ENCODE peak calls at places on chromosomes 5 and 9, in five cellular contexts. V is GM12878, T is H1, X is HepG2, R is HCT116. E is an unnamed sample.

GRCh38 chr9:16275795-16276624 is 594.5 kb downstream of the BNC2 start:
- DNase-seq in V (no peak), T (no peak), X (no peak), R (no peak), E (no peak)

GRCh38 chr5:91176288-91177016 is 206.7 kb downstream of the ARRDC3 start:
- DNase-seq in V (no peak), T (no peak), X (no peak), R (no peak), E (no peak)

GRCh38 chr9:6229604-6230003 is 14.0 kb downstream of the IL33 start:
- DNase-seq in V (no peak), T (no peak), X (no peak), R (no peak), E (no peak)

GRCh38 chr9:30970186-30970585 is 1414.3 kb upstream of the ACO1 start:
- DNase-seq in V (no peak), T (no peak), X (no peak), R (no peak), E (no peak)

GRCh38 chr9:85421641-85422040 is 320.1 kb downstream of the AGTPBP1 start:
- DNase-seq in V (no peak), T (no peak), X (no peak), R (no peak), E (no peak)

GRCh38 chr9:83011611-83012010 is 51.3 kb downstream of the RASEF start:
- DNase-seq in V (no peak), T (no peak), X (no peak), R (no peak), E (no peak)

GRCh38 chr5:81427566-81427965 is 33.6 kb upstream of the ACOT12 start:
- DNase-seq in V (no peak), T (no peak), X (no peak), R (no peak), E (no peak)

GRCh38 chr9:83431470-83432060 is 106.6 kb downstream of the FRMD3 start:
- DNase-seq in V (no peak), T (no peak), X (peak; percentile 64), R (no peak), E (no peak)

GRCh38 chr9:136692190-136693134 is 5.2 kb upstream of the AGPAT2 start:
- DNase-seq in V (no peak), T (peak; percentile 41), X (no peak), R (no peak), E (no peak)

GRCh38 chr5:32312194-32312681 is 501 bp downstream of the MTMR12 start:
- DNase-seq in V (no peak), T (peak; percentile 66), X (no peak), R (no peak), E (peak; percentile 2)

GRCh38 chr9:136017813-136018190 is 56.6 kb upstream of the UBAC1 start:
- DNase-seq in V (no peak), T (no peak), X (no peak), R (no peak), E (no peak)

GRCh38 chr9:123445116-123445515 is 89.1 kb downstream of the CRB2 start:
- DNase-seq in V (no peak), T (no peak), X (no peak), R (no peak), E (no peak)

GRCh38 chr9:37994639-37995347 is 74.2 kb downstream of the SHB start:
- DNase-seq in V (peak; percentile 66), T (no peak), X (no peak), R (no peak), E (no peak)

GRCh38 chr5:2999926-3000325 is 248.4 kb upstream of the IRX2 start:
- DNase-seq in V (no peak), T (no peak), X (no peak), R (no peak), E (no peak)

GRCh38 chr5:133735346-133735745 is 123.0 kb upstream of the FSTL4 start:
- DNase-seq in V (no peak), T (peak; percentile 16), X (peak; percentile 29), R (no peak), E (no peak)

GRCh38 chr5:96330532-96331140 is 102.4 kb downstream of the PCSK1 start:
- DNase-seq in V (no peak), T (no peak), X (no peak), R (no peak), E (no peak)

GRCh38 chr5:102628449-102629175 is 126.5 kb upstream of the PAM start:
- DNase-seq in V (no peak), T (no peak), X (no peak), R (peak; percentile 40), E (no peak)

GRCh38 chr9:112097712-112098688 is 77.1 kb downstream of the SUSD1 start:
- DNase-seq in V (no peak), T (peak; percentile 81), X (peak; percentile 33), R (peak; percentile 62), E (peak; percentile 86)

GRCh38 chr9:98330831-98331230 is 75.4 kb upstream of the TBC1D2 start:
- DNase-seq in V (no peak), T (no peak), X (no peak), R (no peak), E (no peak)

GRCh38 chr9:83622814-83623633 is at the start of gene IDNK:
- DNase-seq in V (no peak), T (peak; percentile 78), X (peak; percentile 67), R (peak; percentile 10), E (peak; percentile 27)

GRCh38 chr5:106312360-106312759 is 1358.4 kb downstream of the EFNA5 start:
- DNase-seq in V (no peak), T (no peak), X (no peak), R (no peak), E (no peak)

GRCh38 chr5:1551426-1551825 is 27.7 kb upstream of the LPCAT1 start:
- DNase-seq in V (no peak), T (peak; percentile 37), X (no peak), R (no peak), E (no peak)

GRCh38 chr9:135821733-135822382 is 85.5 kb downstream of the CAMSAP1 start:
- DNase-seq in V (no peak), T (no peak), X (no peak), R (no peak), E (no peak)

GRCh38 chr5:125587631-125588030 is 835.6 kb upstream of the GRAMD2B start:
- DNase-seq in V (no peak), T (no peak), X (no peak), R (no peak), E (no peak)

GRCh38 chr5:132611965-132612364 is 46.0 kb upstream of the IL13 start:
- DNase-seq in V (no peak), T (no peak), X (no peak), R (no peak), E (no peak)

GRCh38 chr5:122384612-122385180 is 72.7 kb downstream of the SNCAIP start:
- DNase-seq in V (no peak), T (no peak), X (no peak), R (no peak), E (no peak)

GRCh38 chr5:145718956-145719355 is 116.2 kb downstream of the PRELID2 start:
- DNase-seq in V (no peak), T (no peak), X (peak; percentile 22), R (peak; percentile 4), E (no peak)

GRCh38 chr5:159424123-159424522 is 93.8 kb upstream of the IL12B start:
- DNase-seq in V (no peak), T (no peak), X (no peak), R (no peak), E (no peak)

GRCh38 chr9:116765009-116765408 is 77.9 kb downstream of the TRIM32 start:
- DNase-seq in V (no peak), T (no peak), X (no peak), R (no peak), E (no peak)

GRCh38 chr5:123422433-123423277 is 548 bp downstream of the CEP120 start:
- DNase-seq in V (no peak), T (no peak), X (peak; percentile 6), R (no peak), E (no peak)

GRCh38 chr5:178305801-178306200 is 73.2 kb upstream of the PHYKPL start:
- DNase-seq in V (no peak), T (no peak), X (no peak), R (no peak), E (no peak)

GRCh38 chr9:86282979-86283535 is 719 bp upstream of the ISCA1 start:
- DNase-seq in V (no peak), T (no peak), X (no peak), R (no peak), E (no peak)

GRCh38 chr5:148808864-148809642 is 17.4 kb upstream of the ADRB2 start:
- DNase-seq in V (peak; percentile 58), T (no peak), X (no peak), R (no peak), E (no peak)

GRCh38 chr9:100011062-100011681 is 87.6 kb downstream of the ERP44 start:
- DNase-seq in V (peak; percentile 38), T (no peak), X (peak; percentile 59), R (peak; percentile 59), E (peak; percentile 51)

DNA sequence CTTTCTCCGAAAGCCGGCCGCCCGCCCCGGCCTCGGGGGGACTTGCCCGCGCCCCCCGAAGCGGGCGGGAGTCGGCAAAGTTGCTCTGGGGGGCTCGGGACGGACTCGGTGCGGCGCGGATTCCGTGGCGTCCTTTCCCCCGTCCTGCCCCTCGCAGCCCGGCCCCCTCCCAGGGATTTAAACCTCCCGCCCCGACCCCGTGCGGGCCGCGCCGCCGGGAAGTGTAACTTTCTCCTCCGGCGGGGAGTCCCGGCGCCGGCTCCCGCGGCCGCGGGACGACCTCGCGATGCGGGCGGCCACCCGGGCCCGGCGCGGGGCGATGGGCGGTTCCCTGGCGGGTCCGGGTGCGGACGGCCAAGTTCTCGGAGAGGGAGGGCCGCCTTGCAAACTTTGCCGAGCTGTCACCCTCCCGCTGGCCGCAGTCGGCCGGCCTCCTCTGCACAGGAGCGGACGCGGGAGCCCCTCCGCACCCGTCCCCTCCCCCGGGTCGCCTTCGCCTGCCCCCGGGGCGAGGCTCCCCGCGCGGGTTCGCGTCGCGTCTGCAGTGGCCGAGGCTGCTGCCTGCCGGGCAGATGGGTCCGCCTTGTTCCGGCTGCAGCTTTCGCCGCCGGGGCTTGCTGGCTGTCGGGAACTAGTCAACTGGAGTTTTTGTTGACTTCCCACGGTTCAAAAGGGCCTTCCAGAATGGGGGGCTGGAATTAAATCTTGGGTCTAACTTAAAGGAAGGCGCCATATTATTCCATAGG is 765 bp downstream of the PBX3 start:
- DNase-seq in V (no peak), T (peak; percentile 63), X (no peak), R (no peak), E (no peak)
- TF ChIP-seq ZNF274 in V (no peak), T (no peak), X (no peak), R (no peak), E (no peak)

GRCh38 chr5:55030220-55030619 is 6.2 kb downstream of the GZMK start:
- DNase-seq in V (no peak), T (no peak), X (no peak), R (no peak), E (peak; percentile 18)
- H3K4me1 ChIP-seq in V (no peaks in the 10 kb centered on the region), T (no peaks in the 10 kb centered on the region), X (no peaks in the 10 kb centered on the region), R (no peaks in the 10 kb centered on the region), E (no peaks in the 10 kb centered on the region)

GRCh38 chr5:50553560-50553984 is 112.5 kb upstream of the EMB start:
- DNase-seq in V (no peak), T (no peak), X (no peak), R (no peak), E (no peak)
- TF ChIP-seq ZNF274 in V (no peak), T (no peak), X (no peak), R (no peak), E (no peak)

DNA sequence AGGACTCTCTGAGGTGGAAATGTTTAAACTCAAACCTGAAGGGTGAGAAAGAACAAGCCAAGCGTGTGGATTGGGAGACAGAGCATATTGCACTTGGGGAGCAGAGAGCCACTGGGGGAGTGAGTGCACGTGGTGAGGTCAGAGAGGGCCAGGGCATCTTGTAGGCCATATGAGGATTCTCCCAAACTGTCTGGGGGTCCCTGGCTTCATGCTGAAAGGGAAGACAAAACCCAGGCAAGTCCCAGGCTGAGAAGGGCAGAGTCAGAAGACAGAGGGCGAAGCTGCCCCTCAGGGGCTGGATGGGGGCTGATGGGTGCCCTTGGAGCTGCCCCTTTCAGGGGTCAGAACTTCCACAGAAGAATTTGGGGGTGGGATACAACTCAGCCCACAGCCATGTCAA is 215.3 kb upstream of the S1PR3 start:
- DNase-seq in V (no peak), T (no peak), X (no peak), R (no peak), E (no peak)
- H3K4me1 ChIP-seq in V (peaks cover 5% of the 10 kb centered on the region), T (no peaks in the 10 kb centered on the region), X (peaks cover 8% of the 10 kb centered on the region), R (no peaks in the 10 kb centered on the region), E (no peaks in the 10 kb centered on the region)

E was measured in NT2/D1.